ENCODE peak calls at places on chromosome 7, in seven cellular contexts. S, N, R, F, B, C and J are unnamed samples.

GRCh38 chr7:28018020-28018419 is 162.6 kb downstream of the JAZF1 start:
- DNase-seq in S (no peak), N (peak; percentile 12), R (no peak), F (no peak), B (no peak), C (no peak), J (no peak)

GRCh38 chr7:157496426-157497275 is 159.8 kb downstream of the DNAJB6 start:
- DNase-seq in S (no peak), N (no peak), R (no peak), F (no peak), B (no peak), C (no peak), J (no peak)

GRCh38 chr7:106110885-106111670 is 1.0 kb downstream of the SYPL1 start:
- DNase-seq in S (no peak), N (no peak), R (peak; percentile 47), F (no peak), B (no peak), C (no peak), J (no peak)

GRCh38 chr7:116165717-116166116 is 44.6 kb upstream of the TES start:
- DNase-seq in S (no peak), N (no peak), R (no peak), F (no peak), B (no peak), C (no peak), J (no peak)

GRCh38 chr7:65750511-65751344 is 122.1 kb upstream of the VKORC1L1 start:
- DNase-seq in S (peak; percentile 55), N (peak; percentile 99), R (peak; percentile 96), F (peak; percentile 85), B (peak; percentile 68), C (peak; percentile 78), J (peak; percentile 85)

GRCh38 chr7:45024126-45024744 is 24.2 kb downstream of the CCM2 start:
- DNase-seq in S (no peak), N (no peak), R (no peak), F (no peak), B (no peak), C (no peak), J (no peak)

GRCh38 chr7:130274983-130275649 is 8.5 kb downstream of the CPA2 start:
- DNase-seq in S (no peak), N (no peak), R (no peak), F (no peak), B (no peak), C (no peak), J (no peak)

GRCh38 chr7:55493416-55493815 is 78.9 kb downstream of the VOPP1 start:
- DNase-seq in S (no peak), N (no peak), R (no peak), F (no peak), B (no peak), C (no peak), J (no peak)

GRCh38 chr7:19519443-19519977 is 189.3 kb downstream of the POLR1F start:
- DNase-seq in S (no peak), N (no peak), R (no peak), F (no peak), B (no peak), C (no peak), J (no peak)

GRCh38 chr7:155992974-155993373 is 180.7 kb upstream of the SHH start:
- DNase-seq in S (no peak), N (no peak), R (no peak), F (no peak), B (no peak), C (no peak), J (no peak)

GRCh38 chr7:92528188-92528957 is at the start of the genes PEX1 and RBM48:
- DNase-seq in S (peak; percentile 96), N (peak; percentile 98), R (peak; percentile 100), F (peak; percentile 80), B (peak; percentile 99), C (peak; percentile 99), J (peak; percentile 74)

GRCh38 chr7:37916017-37916672 is 472 bp downstream of the SFRP4 start:
- DNase-seq in S (no peak), N (peak; percentile 63), R (no peak), F (no peak), B (no peak), C (no peak), J (no peak)

DNA sequence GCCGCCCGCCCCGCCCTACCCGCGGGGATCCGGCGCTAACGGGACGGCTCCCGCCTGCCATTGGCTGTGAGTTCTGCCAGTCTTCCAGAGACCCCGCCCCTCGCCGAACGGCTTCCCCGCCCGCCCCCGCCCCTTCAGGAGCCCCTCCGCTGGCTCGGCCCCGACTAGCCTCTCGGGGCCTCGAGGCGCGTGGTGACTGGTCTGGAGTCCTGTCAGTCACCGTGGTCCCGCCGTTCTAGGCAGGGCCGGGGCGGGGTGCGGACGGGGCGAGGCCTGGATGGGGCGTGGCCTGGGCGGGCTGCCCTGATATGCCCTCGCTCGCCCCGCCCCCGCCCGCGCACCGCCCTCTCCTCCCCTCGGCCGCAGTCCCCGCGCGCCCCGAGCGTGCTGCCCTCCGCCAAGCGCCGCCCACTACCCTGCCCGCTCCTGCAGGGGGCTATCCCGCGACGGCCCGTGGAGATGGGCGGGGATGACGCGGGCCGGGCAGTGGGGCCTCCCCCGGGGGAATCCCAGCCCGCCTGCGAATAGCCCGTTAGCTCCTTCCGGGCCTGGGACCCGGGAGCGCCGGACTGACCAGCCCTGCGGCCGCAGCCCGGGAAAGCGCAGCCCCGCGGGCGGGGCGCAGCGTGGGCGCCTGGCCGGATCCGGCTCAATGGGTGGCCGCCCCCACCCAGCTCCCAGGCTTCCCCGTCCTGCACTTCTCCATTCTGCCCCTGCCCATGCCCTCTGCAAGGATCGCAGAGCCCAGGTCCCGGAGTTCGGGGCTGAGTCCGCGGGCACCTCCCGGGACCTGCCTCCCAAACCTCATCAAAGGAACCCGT is 444 bp upstream of the HIP1 start:
- DNase-seq in S (peak; percentile 79), N (peak; percentile 100), R (peak; percentile 99), F (peak; percentile 99), B (peak; percentile 92), C (peak; percentile 92), J (peak; percentile 99)
- TF ChIP-seq POLR2AphosphoS5 in S (no peak), N (peak; percentile 43), R (peak; percentile 41), F (no peak), B (no peak), C (no peak), J (no peak)

GRCh38 chr7:40493609-40494041 is 358.8 kb downstream of the SUGCT start:
- DNase-seq in S (no peak), N (no peak), R (no peak), F (no peak), B (no peak), C (no peak), J (no peak)
- TF ChIP-seq TAF1 in S (no peak), N (peak; percentile 64), R (no peak), F (no peak), B (no peak), C (no peak), J (no peak)

GRCh38 chr7:78718212-78718611 is 735.3 kb downstream of the MAGI2 start:
- DNase-seq in S (no peak), N (no peak), R (no peak), F (no peak), B (no peak), C (no peak), J (no peak)

GRCh38 chr7:78712111-78712510 is 741.4 kb downstream of the MAGI2 start:
- DNase-seq in S (no peak), N (no peak), R (no peak), F (no peak), B (no peak), C (no peak), J (no peak)

GRCh38 chr7:78709658-78710057 is 743.8 kb downstream of the MAGI2 start:
- DNase-seq in S (no peak), N (no peak), R (no peak), F (no peak), B (no peak), C (peak; percentile 41), J (no peak)

GRCh38 chr7:78716876-78717275 is 736.6 kb downstream of the MAGI2 start:
- DNase-seq in S (no peak), N (no peak), R (no peak), F (no peak), B (no peak), C (peak; percentile 1), J (no peak)

GRCh38 chr7:78714302-78714857 is 739.1 kb downstream of the MAGI2 start:
- DNase-seq in S (no peak), N (no peak), R (no peak), F (no peak), B (no peak), C (no peak), J (no peak)
- TF ChIP-seq POLR2AphosphoS5 in S (no peak), N (no peak), R (no peak), F (no peak), B (no peak), C (no peak), J (no peak)

DNA sequence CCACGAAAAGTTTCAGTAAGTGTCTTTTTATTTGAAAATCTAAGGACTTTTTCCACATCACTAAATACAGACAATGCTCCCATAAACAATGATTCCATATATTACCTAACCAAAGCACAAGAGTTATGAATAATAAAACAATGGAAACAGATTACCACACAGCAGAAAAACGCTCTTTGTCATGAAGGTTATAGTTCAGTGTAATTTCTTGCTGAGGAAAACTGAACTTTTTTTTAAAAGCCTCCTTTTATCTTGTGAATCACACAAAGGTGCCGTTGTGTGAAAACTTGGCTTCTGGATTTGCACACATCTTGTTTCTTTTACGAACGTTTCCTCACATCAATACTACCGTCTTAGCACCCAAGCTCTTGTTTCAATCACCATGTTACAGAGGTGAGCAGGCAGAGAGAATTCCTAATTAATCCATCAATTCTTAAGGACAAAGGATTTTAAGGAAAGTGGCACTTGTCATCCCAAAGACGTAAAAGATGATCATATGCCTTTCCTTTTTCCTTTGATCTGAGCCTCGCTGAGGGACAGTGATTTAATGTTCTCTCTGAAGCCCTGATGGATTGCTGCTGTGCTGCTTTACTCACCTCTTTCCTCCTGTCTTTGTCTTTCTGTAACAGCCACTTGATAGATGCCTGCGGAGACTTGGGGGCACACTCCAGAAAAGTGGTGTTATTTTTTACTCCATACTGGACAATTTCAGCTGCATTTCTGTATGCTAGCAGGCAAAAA is 110.0 kb downstream of the CD36 start:
- DNase-seq in S (no peak), N (no peak), R (no peak), F (no peak), B (no peak), C (no peak), J (no peak)
- TF ChIP-seq TAF1 in S (no peak), N (no peak), R (no peak), F (no peak), B (no peak), C (no peak), J (no peak)

DNA sequence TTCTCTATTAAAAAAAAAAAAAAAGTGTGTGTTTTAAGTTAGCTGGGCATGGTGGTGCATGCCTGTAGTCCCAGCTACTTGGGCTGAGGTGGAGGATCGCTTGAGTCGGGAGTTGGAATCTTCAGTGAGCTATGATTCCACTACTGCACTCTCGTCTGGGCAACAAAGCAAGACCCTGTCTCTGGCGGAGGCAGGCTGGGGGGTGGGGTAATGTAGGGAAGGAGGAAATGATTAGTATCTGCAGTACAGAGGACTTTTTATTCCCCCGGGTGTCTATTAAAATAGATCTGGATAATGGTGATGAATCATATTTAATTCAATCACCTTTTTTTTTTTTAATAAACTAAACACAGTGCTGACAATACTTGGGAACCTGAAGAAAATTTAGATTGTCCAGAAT is 6.5 kb downstream of the CBX3 start:
- DNase-seq in S (no peak), N (peak; percentile 58), R (no peak), F (no peak), B (no peak), C (no peak), J (no peak)
- TF ChIP-seq POLR2AphosphoS5 in S (no peak), N (no peak), R (no peak), F (no peak), B (no peak), C (no peak), J (no peak)